ENCODE peak calls at places on chromosomes 12 and 14, in five cellular contexts. Q is stimulated activated CD4-positive, alpha-beta T cell treated with anti-CD3 and anti-CD28 coated beads, Interleukin-2, amount 100 ng/mL, for 4 hours; I is BJ; V is progenitor cell of endocrine pancreas; R is A549. B is an unnamed sample.

GRCh38 chr14:89936654-89937185 is 17.8 kb downstream of the EFCAB11 start:
- DNase-seq in R (no peak), Q (no peak), V (no peak), I (no peak), B (no peak)

GRCh38 chr12:93972411-93973208 is 175.8 kb upstream of the PLXNC1 start:
- DNase-seq in I (no peak), Q (no peak), V (no peak), R (no peak), B (no peak)

GRCh38 chr12:110754101-110754793 is 11.6 kb upstream of the PPP1CC start:
- DNase-seq in Q (no peak), I (no peak), R (no peak), V (no peak), B (no peak)

GRCh38 chr12:124463341-124463861 is 104.0 kb downstream of the NCOR2 start:
- DNase-seq in Q (no peak), I (no peak), V (no peak), R (no peak), B (no peak)

GRCh38 chr12:132150780-132151144 is 6.5 kb downstream of the NOC4L start:
- DNase-seq in I (no peak), V (peak), R (no peak), Q (no peak), B (no peak)

GRCh38 chr12:130764073-130764472 is 48.0 kb upstream of the RIMBP2 start:
- DNase-seq in R (no peak), Q (no peak), V (no peak), I (no peak), B (no peak)

GRCh38 chr14:100142073-100143040 is 17.1 kb downstream of the DEGS2 start:
- DNase-seq in Q (no peak), I (no peak), R (no peak), V (peak), B (no peak)

GRCh38 chr12:94147377-94147990 is 893 bp upstream of the PLXNC1 start:
- DNase-seq in Q (no peak), R (no peak), I (no peak), V (no peak), B (no peak)

GRCh38 chr14:51657762-51658161 is 6.1 kb downstream of the FRMD6 start:
- DNase-seq in I (no peak), Q (no peak), V (no peak), R (no peak), B (no peak)

GRCh38 chr12:46452061-46452615 is 79.6 kb upstream of the SLC38A2 start:
- DNase-seq in I (no peak), R (no peak), V (no peak), Q (no peak), B (no peak)

GRCh38 chr12:95623554-95624170 is 72.4 kb upstream of the USP44 start:
- DNase-seq in V (peak), I (peak), Q (peak), R (peak), B (peak)

GRCh38 chr14:101075801-101076413 is 172.4 kb upstream of the RTL1 start:
- DNase-seq in Q (no peak), R (no peak), V (peak), I (no peak), B (no peak)

GRCh38 chr14:68297011-68297410 is 477.4 kb downstream of the RAD51B start:
- DNase-seq in Q (no peak), V (no peak), I (no peak), R (no peak), B (no peak)

GRCh38 chr12:89205517-89205916 is 146.8 kb downstream of the DUSP6 start:
- DNase-seq in Q (no peak), I (no peak), R (no peak), V (no peak), B (no peak)

GRCh38 chr14:104724407-104724980 is 465 bp downstream of the ADSS1 start:
- DNase-seq in Q (peak), V (no peak), R (peak), I (no peak), B (no peak)

GRCh38 chr12:32240833-32241232 is 134.2 kb downstream of the BICD1 start:
- DNase-seq in Q (no peak), V (no peak), R (no peak), I (no peak), B (no peak)

GRCh38 chr12:108649668-108650067 is 16.0 kb upstream of the SELPLG start:
- DNase-seq in V (no peak), Q (no peak), R (no peak), I (peak), B (no peak)

GRCh38 chr12:47360771-47361388 is 281.1 kb upstream of the AMIGO2 start:
- DNase-seq in I (no peak), R (no peak), Q (peak), V (no peak), B (no peak)

GRCh38 chr12:47408171-47408871 is 297.5 kb downstream of the RPAP3 start:
- DNase-seq in I (no peak), R (peak), V (no peak), Q (no peak), B (peak)

GRCh38 chr14:63666326-63666725 is 24.7 kb upstream of the WDR89 start:
- DNase-seq in Q (no peak), V (no peak), R (no peak), I (no peak), B (no peak)

GRCh38 chr14:60670994-60671393 is 21.7 kb upstream of the SIX1 start:
- DNase-seq in R (no peak), Q (no peak), I (no peak), V (no peak), B (no peak)

GRCh38 chr14:35438910-35439713 is 34.6 kb upstream of the NFKBIA start:
- DNase-seq in V (no peak), R (no peak), I (no peak), Q (no peak), B (no peak)

GRCh38 chr12:153080-153746 is 60.7 kb downstream of the SLC6A12 start:
- DNase-seq in V (peak), I (no peak), R (peak), Q (peak), B (peak)

GRCh38 chr14:72645706-72646105 is 248.2 kb downstream of the DPF3 start:
- DNase-seq in R (no peak), I (no peak), V (no peak), Q (no peak), B (no peak)

GRCh38 chr14:89327771-89328212 is 89.2 kb downstream of the FOXN3 start:
- DNase-seq in Q (no peak), I (no peak), R (no peak), V (no peak), B (no peak)

GRCh38 chr12:91109148-91109564 is 2.1 kb downstream of the LUM start:
- DNase-seq in I (peak), Q (no peak), V (peak), R (no peak), B (peak)

GRCh38 chr12:64990991-64991570 is 130.0 kb downstream of the WIF1 start:
- DNase-seq in I (no peak), Q (no peak), R (no peak), V (no peak), B (no peak)

GRCh38 chr12:101372431-101372830 is 35.1 kb downstream of the ARL1 start:
- DNase-seq in R (no peak), V (no peak), Q (no peak), I (no peak), B (no peak)

GRCh38 chr14:95903616-95904107 is 27.0 kb downstream of the TUNAR start:
- DNase-seq in V (no peak), Q (no peak), R (no peak), I (no peak), B (no peak)

B was measured in Caco-2.